ENCODE peak calls at places on chromosomes 7 and 10, in eight cellular contexts. One of them, this sample, is unnamed.

GRCh38 chr7:95730493-95731280 is 41.7 kb upstream of the DYNC1I1 start:
- DNase-seq in EL: no peak
- DNase-seq in astrocyte of the spinal cord: no peak
- DNase-seq in sigmoid colon: no peak
- DNase-seq in nephron progenitor cell: no peak
- DNase-seq in NCI-H1105 treated with DMSO at 0.1 percent for 48 hours: peak
- DNase-seq in C1 segment of cervical spinal cord: no peak
- DNase-seq in hepatic stellate cell: no peak
- DNase-seq in this sample: no peak

GRCh38 chr10:84214612-84215235 is 10.6 kb downstream of the LRIT2 start:
- DNase-seq in C1 segment of cervical spinal cord: no peak
- DNase-seq in hepatic stellate cell: no peak
- DNase-seq in nephron progenitor cell: peak
- DNase-seq in EL: peak
- DNase-seq in NCI-H1105 treated with DMSO at 0.1 percent for 48 hours: no peak
- DNase-seq in astrocyte of the spinal cord: no peak
- DNase-seq in sigmoid colon: no peak
- DNase-seq in this sample: no peak

GRCh38 chr10:63528084-63528744 is 7.0 kb downstream of the REEP3 start:
- DNase-seq in hepatic stellate cell: no peak
- DNase-seq in EL: no peak
- DNase-seq in C1 segment of cervical spinal cord: no peak
- DNase-seq in sigmoid colon: no peak
- DNase-seq in nephron progenitor cell: no peak
- DNase-seq in astrocyte of the spinal cord: no peak
- DNase-seq in NCI-H1105 treated with DMSO at 0.1 percent for 48 hours: no peak
- DNase-seq in this sample: no peak

GRCh38 chr10:72611783-72612182 is 14.1 kb downstream of the MICU1 start:
- DNase-seq in EL: no peak
- DNase-seq in nephron progenitor cell: no peak
- DNase-seq in C1 segment of cervical spinal cord: no peak
- DNase-seq in sigmoid colon: no peak
- DNase-seq in hepatic stellate cell: no peak
- DNase-seq in NCI-H1105 treated with DMSO at 0.1 percent for 48 hours: peak
- DNase-seq in astrocyte of the spinal cord: no peak
- DNase-seq in this sample: no peak

GRCh38 chr10:116926426-116926825 is 77.1 kb downstream of the ENO4 start:
- DNase-seq in sigmoid colon: no peak
- DNase-seq in NCI-H1105 treated with DMSO at 0.1 percent for 48 hours: no peak
- DNase-seq in hepatic stellate cell: no peak
- DNase-seq in astrocyte of the spinal cord: no peak
- DNase-seq in C1 segment of cervical spinal cord: no peak
- DNase-seq in EL: no peak
- DNase-seq in nephron progenitor cell: no peak
- DNase-seq in this sample: no peak

GRCh38 chr7:119720541-119720940 is 552.4 kb upstream of the KCND2 start:
- DNase-seq in astrocyte of the spinal cord: peak
- DNase-seq in EL: peak
- DNase-seq in hepatic stellate cell: peak
- DNase-seq in nephron progenitor cell: no peak
- DNase-seq in C1 segment of cervical spinal cord: no peak
- DNase-seq in sigmoid colon: no peak
- DNase-seq in NCI-H1105 treated with DMSO at 0.1 percent for 48 hours: no peak
- DNase-seq in this sample: no peak

GRCh38 chr10:70920519-70920918 is 32.2 kb upstream of the PCBD1 start:
- DNase-seq in sigmoid colon: no peak
- DNase-seq in NCI-H1105 treated with DMSO at 0.1 percent for 48 hours: peak
- DNase-seq in astrocyte of the spinal cord: no peak
- DNase-seq in EL: no peak
- DNase-seq in C1 segment of cervical spinal cord: no peak
- DNase-seq in hepatic stellate cell: no peak
- DNase-seq in nephron progenitor cell: no peak
- DNase-seq in this sample: no peak

GRCh38 chr7:20232848-20233247 is 15.7 kb upstream of the MACC1 start:
- DNase-seq in astrocyte of the spinal cord: no peak
- DNase-seq in NCI-H1105 treated with DMSO at 0.1 percent for 48 hours: no peak
- DNase-seq in EL: no peak
- DNase-seq in sigmoid colon: no peak
- DNase-seq in nephron progenitor cell: no peak
- DNase-seq in hepatic stellate cell: no peak
- DNase-seq in C1 segment of cervical spinal cord: no peak
- DNase-seq in this sample: no peak

GRCh38 chr7:13988765-13989137 is 715 bp downstream of the ETV1 start:
- DNase-seq in EL: peak
- DNase-seq in C1 segment of cervical spinal cord: no peak
- DNase-seq in nephron progenitor cell: peak
- DNase-seq in hepatic stellate cell: no peak
- DNase-seq in NCI-H1105 treated with DMSO at 0.1 percent for 48 hours: peak
- DNase-seq in astrocyte of the spinal cord: peak
- DNase-seq in sigmoid colon: no peak
- DNase-seq in this sample: peak

GRCh38 chr7:142873281-142873784 is 12.2 kb downstream of the TRPV6 start:
- DNase-seq in sigmoid colon: no peak
- DNase-seq in EL: peak
- DNase-seq in astrocyte of the spinal cord: no peak
- DNase-seq in nephron progenitor cell: peak
- DNase-seq in hepatic stellate cell: peak
- DNase-seq in C1 segment of cervical spinal cord: no peak
- DNase-seq in NCI-H1105 treated with DMSO at 0.1 percent for 48 hours: no peak
- DNase-seq in this sample: peak

GRCh38 chr10:103793429-103793828 is 61.9 kb downstream of the SH3PXD2A start:
- DNase-seq in NCI-H1105 treated with DMSO at 0.1 percent for 48 hours: no peak
- DNase-seq in sigmoid colon: no peak
- DNase-seq in astrocyte of the spinal cord: no peak
- DNase-seq in nephron progenitor cell: no peak
- DNase-seq in EL: no peak
- DNase-seq in C1 segment of cervical spinal cord: no peak
- DNase-seq in hepatic stellate cell: no peak
- DNase-seq in this sample: no peak

GRCh38 chr10:89535185-89536012 is at the start of gene SLC16A12:
- DNase-seq in nephron progenitor cell: peak
- DNase-seq in C1 segment of cervical spinal cord: no peak
- DNase-seq in hepatic stellate cell: peak
- DNase-seq in astrocyte of the spinal cord: peak
- DNase-seq in EL: peak
- DNase-seq in NCI-H1105 treated with DMSO at 0.1 percent for 48 hours: no peak
- DNase-seq in sigmoid colon: no peak
- DNase-seq in this sample: no peak

This sample was measured in NCI-H2081.